ENCODE peak calls at places on chromosomes 7 and 10, in six cellular contexts. D, W, K, O, I and B are unnamed samples.

GRCh38 chr7:124196519-124196918 is 163.7 kb upstream of the TMEM229A start:
- DNase-seq in D (no peak), W (no peak), K (no peak), O (no peak), I (no peak), B (no peak)

GRCh38 chr10:5502903-5503835 is 3.8 kb upstream of the CALML5 start:
- DNase-seq in D (no peak), W (peak), K (no peak), O (no peak), I (no peak), B (no peak)

GRCh38 chr10:43196131-43196980 is 58.1 kb downstream of the CSGALNACT2 start:
- DNase-seq in D (no peak), W (no peak), K (no peak), O (no peak), I (no peak), B (no peak)

GRCh38 chr10:100186253-100186780 is 488 bp upstream of the ERLIN1 start:
- DNase-seq in D (peak), W (peak), K (no peak), O (no peak), I (no peak), B (no peak)

GRCh38 chr10:26799342-26799741 is 61.4 kb downstream of the ABI1 start:
- DNase-seq in D (no peak), W (no peak), K (no peak), O (no peak), I (peak), B (peak)

GRCh38 chr10:125602825-125603224 is 80.1 kb downstream of the TEX36 start:
- DNase-seq in D (no peak), W (no peak), K (no peak), O (no peak), I (no peak), B (no peak)

GRCh38 chr7:150820578-150821198 is 20.1 kb downstream of the TMEM176A start:
- DNase-seq in D (no peak), W (no peak), K (no peak), O (no peak), I (no peak), B (no peak)

GRCh38 chr7:36011588-36011965 is 141.5 kb upstream of the EEPD1 start:
- DNase-seq in D (no peak), W (no peak), K (peak), O (no peak), I (no peak), B (no peak)

GRCh38 chr10:79405221-79405994 is 40.0 kb downstream of the ZCCHC24 start:
- DNase-seq in D (no peak), W (peak), K (no peak), O (no peak), I (no peak), B (peak)

GRCh38 chr7:110943686-110944350 is 147.1 kb upstream of the LRRN3 start:
- DNase-seq in D (peak), W (no peak), K (no peak), O (no peak), I (no peak), B (no peak)

GRCh38 chr7:100626530-100627237 is 14.3 kb downstream of the MOSPD3 start:
- DNase-seq in D (peak), W (peak), K (peak), O (peak), I (peak), B (peak)

GRCh38 chr10:51302316-51302715 is 228.0 kb downstream of the PRKG1 start:
- DNase-seq in D (peak), W (no peak), K (no peak), O (no peak), I (no peak), B (no peak)

GRCh38 chr10:93113042-93113441 is 39.3 kb downstream of the CYP26A1 start:
- DNase-seq in D (no peak), W (peak), K (no peak), O (no peak), I (no peak), B (no peak)

GRCh38 chr7:149261829-149262617 is at the start of gene ZNF783:
- DNase-seq in D (peak), W (peak), K (peak), O (peak), I (peak), B (peak)

GRCh38 chr10:31582365-31583052 is 263.5 kb downstream of the ZEB1 start:
- DNase-seq in D (peak), W (peak), K (no peak), O (peak), I (no peak), B (no peak)
- H3K4me3 ChIP-seq in D (no peak), W (no peak), K (no peak), O (peak), I (no peak), B (no peak)

GRCh38 chr10:89202033-89202425 is 5.1 kb downstream of the CH25H start:
- DNase-seq in D (no peak), W (no peak), K (no peak), O (no peak), I (no peak), B (no peak)

GRCh38 chr10:89207181-89207800 is at the start of gene CH25H:
- DNase-seq in D (peak), W (peak), K (peak), O (no peak), I (no peak), B (peak)

GRCh38 chr10:89203237-89203636 is 3.9 kb downstream of the CH25H start:
- DNase-seq in D (peak), W (no peak), K (no peak), O (no peak), I (no peak), B (no peak)

GRCh38 chr10:89206402-89207180 is 526 bp downstream of the CH25H start:
- DNase-seq in D (peak), W (no peak), K (no peak), O (no peak), I (no peak), B (no peak)

GRCh38 chr10:89204621-89205020 is 2.5 kb downstream of the CH25H start:
- DNase-seq in D (no peak), W (no peak), K (no peak), O (no peak), I (peak), B (no peak)
- TF ChIP-seq EZH2phosphoT487 in D (no peak), W (no peak), K (no peak), O (no peak), I (no peak), B (no peak)

GRCh38 chr10:112216151-112216550 is 32.6 kb upstream of the GPAM start:
- DNase-seq in D (no peak), W (no peak), K (no peak), O (no peak), I (no peak), B (no peak)
- H3K4me3 ChIP-seq in D (no peak), W (no peak), K (no peak), O (no peak), I (no peak), B (no peak)

GRCh38 chr7:42843209-42843800 is 68.6 kb downstream of the C7orf25 start:
- DNase-seq in D (peak), W (peak), K (peak), O (peak), I (peak), B (peak)
- TF ChIP-seq EZH2phosphoT487 in D (no peak), W (no peak), K (no peak), O (no peak), I (no peak), B (no peak)

GRCh38 chr7:157612009-157612663 is 275.3 kb downstream of the DNAJB6 start:
- DNase-seq in D (no peak), W (no peak), K (no peak), O (no peak), I (no peak), B (no peak)

GRCh38 chr7:157611341-157611740 is 274.5 kb downstream of the DNAJB6 start:
- DNase-seq in D (no peak), W (no peak), K (no peak), O (no peak), I (no peak), B (no peak)

GRCh38 chr7:157613575-157614322 is 276.9 kb downstream of the DNAJB6 start:
- DNase-seq in D (no peak), W (no peak), K (no peak), O (no peak), I (no peak), B (no peak)

GRCh38 chr7:157614457-157615020 is 277.7 kb downstream of the DNAJB6 start:
- DNase-seq in D (no peak), W (no peak), K (no peak), O (no peak), I (no peak), B (no peak)

GRCh38 chr7:157612664-157613561 is 276.1 kb downstream of the DNAJB6 start:
- DNase-seq in D (no peak), W (peak), K (peak), O (no peak), I (no peak), B (no peak)
- H3K4me3 ChIP-seq in D (no peak), W (peak), K (no peak), O (no peak), I (no peak), B (no peak)

DNA sequence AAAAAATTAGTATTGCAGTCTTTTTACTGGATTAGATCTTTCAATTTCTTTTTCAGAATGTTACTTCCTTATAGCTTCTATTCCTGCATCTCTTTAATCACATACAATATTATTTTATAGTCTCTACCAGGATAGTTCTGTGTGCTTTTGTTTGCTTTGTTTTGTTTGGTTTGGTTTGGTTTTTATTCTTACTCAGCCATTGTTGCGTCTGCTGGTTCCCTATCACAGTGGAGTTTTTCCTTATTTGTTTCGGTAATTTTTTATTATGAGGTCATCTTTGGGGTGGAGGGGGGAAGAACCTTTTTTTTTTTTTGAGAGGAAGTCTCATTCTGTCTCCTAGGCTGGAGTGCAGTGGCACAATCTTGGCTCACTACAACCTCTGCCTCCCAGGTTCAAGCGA is 9.0 kb upstream of the BAIAP2L1 start:
- DNase-seq in D (no peak), W (no peak), K (no peak), O (no peak), I (no peak), B (no peak)
- TF ChIP-seq EZH2phosphoT487 in D (no peak), W (no peak), K (no peak), O (no peak), I (no peak), B (no peak)

GRCh38 chr7:19113855-19114590 is 3.4 kb downstream of the TWIST1 start:
- DNase-seq in D (peak), W (no peak), K (no peak), O (no peak), I (no peak), B (no peak)

GRCh38 chr7:19111474-19112143 is 5.8 kb downstream of the TWIST1 start:
- DNase-seq in D (peak), W (no peak), K (no peak), O (no peak), I (no peak), B (no peak)

GRCh38 chr7:19112290-19113000 is 5.0 kb downstream of the TWIST1 start:
- DNase-seq in D (peak), W (no peak), K (peak), O (no peak), I (no peak), B (no peak)

GRCh38 chr7:19114591-19114855 is 2.9 kb downstream of the TWIST1 start:
- DNase-seq in D (peak), W (no peak), K (no peak), O (no peak), I (no peak), B (no peak)

GRCh38 chr7:19113001-19113349 is 4.5 kb downstream of the TWIST1 start:
- DNase-seq in D (no peak), W (no peak), K (no peak), O (no peak), I (no peak), B (no peak)
- H3K4me3 ChIP-seq in D (peak), W (peak), K (no peak), O (no peak), I (no peak), B (no peak)

GRCh38 chr10:34049887-34050286 is 715.4 kb upstream of the NRP1 start:
- DNase-seq in D (peak), W (peak), K (no peak), O (no peak), I (no peak), B (no peak)
- TF ChIP-seq EZH2phosphoT487 in D (no peak), W (no peak), K (no peak), O (no peak), I (no peak), B (no peak)

GRCh38 chr10:28327494-28327886 is 24.6 kb upstream of the MPP7 start:
- DNase-seq in D (peak), W (no peak), K (no peak), O (no peak), I (no peak), B (no peak)
- H3K4me3 ChIP-seq in D (no peak), W (no peak), K (no peak), O (no peak), I (peak), B (no peak)

GRCh38 chr10:510415-510881 is 179.0 kb downstream of the DIP2C start:
- DNase-seq in D (peak), W (no peak), K (no peak), O (no peak), I (peak), B (peak)
- TF ChIP-seq EZH2phosphoT487 in D (no peak), W (no peak), K (no peak), O (no peak), I (no peak), B (no peak)